ENCODE peak calls at places on chromosomes 11 and 22, in nine cellular contexts. L is GM23338, C is stomach, I is prostate gland, A is transverse colon, R is breast epithelium, D is HCT116, Q is GM12878, U is SK-N-SH. P is an unnamed sample.

GRCh38 chr11:1839204-1839923 is 583 bp downstream of the TNNI2 start:
- DNase-seq in D (no peak), I (no peak), L (no peak), Q (no peak), A (no peak), U (no peak), C (no peak), R (no peak), P (no peak)

GRCh38 chr11:110295487-110296225 is 758 bp downstream of the RDX start:
- DNase-seq in U (peak), Q (peak), C (peak), I (peak), L (peak), D (no peak), R (peak), A (peak), P (peak)

GRCh38 chr11:126640186-126640585 is 284.7 kb downstream of the ST3GAL4 start:
- DNase-seq in D (no peak), I (no peak), Q (no peak), U (no peak), R (no peak), C (no peak), L (no peak), A (no peak), P (no peak)

GRCh38 chr11:67364783-67365525 is 8.4 kb downstream of the CLCF1 start:
- DNase-seq in L (no peak), A (no peak), C (no peak), Q (no peak), U (no peak), R (no peak), I (no peak), D (no peak), P (no peak)

GRCh38 chr11:111795333-111795985 is 29.3 kb upstream of the PPP2R1B start:
- DNase-seq in D (no peak), C (no peak), U (no peak), A (no peak), I (no peak), Q (no peak), R (no peak), L (no peak), P (no peak)

GRCh38 chr22:23197836-23198235 is 17.5 kb downstream of the BCR start:
- DNase-seq in R (no peak), Q (no peak), I (no peak), A (no peak), C (no peak), D (no peak), L (no peak), U (no peak), P (no peak)

GRCh38 chr11:12862761-12863469 is 146.2 kb upstream of the RASSF10 start:
- DNase-seq in Q (no peak), A (peak), C (no peak), R (no peak), U (peak), L (peak), D (no peak), I (peak), P (peak)

GRCh38 chr22:19477321-19478085 is 1.5 kb downstream of the UFD1 start:
- DNase-seq in Q (no peak), C (no peak), L (no peak), A (no peak), U (no peak), R (no peak), I (no peak), D (no peak), P (no peak)

GRCh38 chr11:132028380-132029240 is 658.2 kb downstream of the NTM start:
- DNase-seq in Q (no peak), U (peak), I (no peak), A (peak), R (no peak), L (peak), D (no peak), C (peak), P (no peak)

GRCh38 chr11:76209671-76209955 is 3.3 kb upstream of the WNT11 start:
- DNase-seq in D (no peak), R (no peak), U (peak), A (no peak), Q (no peak), I (no peak), C (no peak), L (no peak), P (no peak)

GRCh38 chr11:81644239-81644840 is 1089.3 kb downstream of the FAM181B start:
- DNase-seq in I (no peak), L (peak), C (no peak), A (no peak), D (peak), Q (no peak), U (peak), R (no peak), P (no peak)

GRCh38 chr11:116243975-116244374 is 528.8 kb downstream of the BUD13 start:
- DNase-seq in C (no peak), D (no peak), L (no peak), R (no peak), Q (no peak), A (no peak), I (no peak), U (no peak), P (peak)

GRCh38 chr11:47886096-47886495 is 37.9 kb upstream of the NUP160 start:
- DNase-seq in U (no peak), I (peak), D (no peak), C (no peak), Q (no peak), R (no peak), A (no peak), L (no peak), P (no peak)

GRCh38 chr11:80330302-80330701 is 889.5 kb upstream of the TENM4 start:
- DNase-seq in Q (no peak), U (no peak), I (no peak), C (no peak), D (no peak), L (no peak), R (no peak), A (no peak), P (no peak)

GRCh38 chr11:34147581-34147980 is 42.2 kb downstream of the NAT10 start:
- DNase-seq in C (no peak), A (no peak), Q (no peak), R (no peak), L (no peak), I (no peak), U (no peak), D (no peak), P (no peak)

GRCh38 chr11:34549271-34549670 is 35.7 kb upstream of the ELF5 start:
- DNase-seq in A (no peak), R (no peak), D (no peak), U (no peak), C (no peak), L (no peak), I (no peak), Q (no peak), P (no peak)

GRCh38 chr22:26589845-26590524 is at the start of gene TPST2:
- DNase-seq in R (peak), D (peak), Q (no peak), L (peak), A (peak), U (peak), C (peak), I (peak), P (peak)

GRCh38 chr11:2820976-2821375 is 64.6 kb downstream of the CDKN1C start:
- DNase-seq in A (no peak), Q (no peak), R (no peak), U (no peak), D (no peak), C (no peak), I (no peak), L (no peak), P (peak)

GRCh38 chr22:45499746-45500145 is 2.9 kb upstream of the FBLN1 start:
- DNase-seq in A (peak), L (no peak), U (no peak), Q (no peak), D (no peak), R (no peak), I (no peak), C (no peak), P (no peak)

GRCh38 chr22:45504703-45505341 is 2.1 kb downstream of the FBLN1 start:
- DNase-seq in C (no peak), I (no peak), R (no peak), Q (no peak), D (no peak), A (no peak), U (peak), L (peak), P (no peak)

GRCh38 chr22:45503816-45504702 is 1.4 kb downstream of the FBLN1 start:
- DNase-seq in L (peak), Q (no peak), C (no peak), I (no peak), U (peak), A (no peak), R (no peak), D (no peak), P (no peak)

GRCh38 chr22:45503071-45503815 is 560 bp downstream of the FBLN1 start:
- DNase-seq in U (peak), R (no peak), D (no peak), A (no peak), L (peak), I (no peak), C (no peak), Q (no peak), P (no peak)

GRCh38 chr22:45502215-45503070 is at the start of gene FBLN1:
- DNase-seq in L (peak), I (no peak), A (no peak), U (peak), C (no peak), D (no peak), R (no peak), Q (no peak), P (no peak)
- TF ChIP-seq CTCF in L (peak), I (no peak), A (no peak), U (peak), C (no peak), D (no peak), R (no peak), Q (no peak), P (no peak)

DNA sequence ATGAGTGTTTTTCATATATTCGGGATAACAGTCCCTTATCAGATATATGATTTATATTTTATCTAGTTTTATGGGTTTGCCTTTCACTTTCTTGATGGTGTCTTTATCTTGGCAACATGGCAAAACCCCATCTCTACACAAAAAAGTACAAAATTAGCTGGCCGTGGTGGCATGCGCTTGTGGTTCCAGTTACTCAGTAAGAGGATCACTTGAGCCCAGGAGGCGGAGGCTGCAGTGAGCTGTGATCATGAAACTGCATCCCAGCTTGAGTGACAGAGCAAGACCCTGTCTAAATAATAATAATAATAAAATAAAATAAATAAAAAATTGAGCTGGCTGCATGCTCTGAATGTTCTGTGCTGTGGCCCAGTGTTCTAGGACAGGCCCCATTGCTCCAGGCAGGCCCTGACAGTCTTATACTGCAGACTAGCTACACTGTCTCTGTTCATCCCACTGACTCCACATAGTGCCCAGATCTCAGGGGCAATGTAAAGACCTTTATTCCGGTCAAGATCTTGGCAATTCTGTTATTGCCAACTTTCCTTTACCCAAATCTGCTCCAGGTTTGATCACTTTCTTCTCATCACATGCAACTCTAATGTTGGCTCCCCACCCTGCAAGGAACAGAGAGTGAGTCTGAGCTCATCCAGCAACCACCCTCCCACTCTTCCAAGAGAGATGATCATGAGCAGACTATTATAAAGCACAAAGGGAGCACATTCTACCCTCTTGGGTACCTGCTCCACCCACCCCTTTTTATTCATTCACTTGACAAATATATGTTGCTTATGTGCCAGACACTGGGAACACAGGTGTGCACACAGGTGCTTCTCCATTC is 8.8 kb downstream of the HSPA8 start:
- DNase-seq in C (no peak), D (no peak), I (no peak), R (no peak), L (no peak), U (no peak), Q (no peak), A (no peak), P (no peak)
- TF ChIP-seq POLR2AphosphoS5 in C (peak), D (no peak), I (no peak), R (no peak), L (no peak), U (peak), Q (no peak), A (no peak), P (no peak)

DNA sequence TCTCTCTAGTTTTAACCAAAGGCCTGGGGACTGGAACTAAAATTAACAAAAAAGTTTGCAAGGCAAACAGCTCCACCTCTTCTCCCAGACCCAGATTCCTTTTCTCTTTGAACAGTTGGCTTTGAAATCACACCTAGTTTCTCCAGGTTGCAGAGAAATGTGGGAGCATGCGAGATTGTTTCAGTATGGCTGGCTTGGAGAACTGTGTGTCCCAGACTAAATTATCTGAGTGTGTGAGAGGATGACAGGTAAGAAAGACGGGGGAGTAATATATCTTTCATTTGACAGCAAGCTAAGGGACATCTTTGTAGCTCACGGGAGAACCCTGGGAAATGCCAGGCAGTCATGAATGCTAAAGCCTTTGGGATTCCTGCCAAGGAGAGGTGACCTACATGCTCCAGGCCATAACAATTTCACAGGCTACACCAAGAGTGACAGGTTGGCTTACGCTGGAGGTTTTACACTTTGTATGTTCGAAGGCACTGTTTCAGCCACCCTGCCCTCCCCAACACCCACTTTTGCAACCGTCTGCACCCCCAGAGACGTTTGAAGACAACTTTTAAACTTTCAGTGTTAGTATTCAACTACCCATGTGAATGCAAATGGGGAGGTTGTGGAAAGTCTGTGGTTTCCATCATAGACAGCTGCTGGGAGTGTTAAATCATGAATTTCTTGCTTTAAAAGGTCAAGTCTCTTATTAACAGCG is 109.3 kb upstream of the SNX19 start:
- DNase-seq in C (no peak), U (no peak), L (no peak), R (no peak), Q (peak), D (no peak), A (no peak), I (no peak), P (no peak)
- TF ChIP-seq CTCF in C (no peak), U (no peak), L (no peak), R (no peak), Q (no peak), D (no peak), A (no peak), I (no peak), P (no peak)

DNA sequence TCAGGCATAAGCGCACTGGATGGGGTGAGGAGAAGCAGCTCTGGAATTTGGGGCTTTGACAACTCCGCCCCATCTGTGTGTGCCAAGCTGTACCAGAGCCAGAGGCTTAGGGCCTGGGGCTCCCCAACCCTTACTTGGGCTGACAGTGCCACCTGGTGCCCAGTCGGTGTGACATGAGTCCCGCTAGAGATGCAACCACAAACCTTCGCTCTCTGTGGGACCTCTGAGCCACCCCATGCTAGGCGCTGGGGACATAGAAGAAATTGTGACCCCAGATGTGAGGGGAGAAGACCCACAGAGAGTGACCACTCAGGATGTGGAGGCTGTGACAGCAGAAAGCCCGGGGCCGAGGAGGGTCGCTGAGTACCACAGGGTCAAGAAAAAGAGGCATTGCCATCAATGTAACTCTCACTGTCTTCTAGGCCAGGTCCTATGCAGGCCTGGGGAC is 36.0 kb upstream of the FCHSD2 start:
- DNase-seq in I (peak), L (peak), D (peak), A (peak), U (peak), C (peak), Q (peak), R (peak), P (no peak)
- TF ChIP-seq POLR2AphosphoS5 in I (peak), L (no peak), D (no peak), A (no peak), U (no peak), C (peak), Q (no peak), R (peak), P (peak)

DNA sequence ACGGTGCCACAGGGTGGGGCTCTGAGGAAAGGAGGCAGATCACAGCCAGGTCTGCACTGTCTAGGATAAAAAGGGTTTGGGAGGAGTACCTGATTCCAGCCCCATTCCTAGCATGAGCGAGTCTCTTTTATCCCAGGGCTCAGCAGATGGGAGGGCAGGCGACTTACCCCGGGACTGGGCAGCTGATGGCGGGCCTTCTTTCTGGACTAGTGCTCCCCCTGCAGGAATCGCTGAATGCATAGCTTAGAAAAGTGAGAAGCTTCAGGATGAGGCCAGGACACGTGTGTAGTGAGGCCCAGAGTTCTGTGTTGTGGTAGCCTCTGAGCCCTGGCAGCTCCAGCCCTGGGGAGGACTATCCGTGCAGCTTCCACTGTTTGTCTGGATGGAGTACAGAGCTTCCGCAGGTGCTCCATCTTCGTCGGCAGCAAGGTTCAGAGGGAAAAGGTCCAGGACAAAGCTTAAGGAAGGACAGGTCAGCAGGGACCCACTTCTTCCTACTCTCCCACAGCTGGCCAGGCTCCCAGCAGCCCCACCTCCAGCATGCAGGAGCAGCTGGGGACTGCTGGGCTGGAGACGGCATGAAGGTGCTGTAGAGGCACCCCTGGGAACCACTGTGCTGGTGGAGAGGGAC is 30.4 kb downstream of the COMMD9 start:
- DNase-seq in U (peak), R (no peak), I (peak), C (peak), L (peak), D (peak), A (peak), Q (no peak), P (peak)
- TF ChIP-seq CTCF in U (peak), R (peak), I (no peak), C (peak), L (peak), D (peak), A (peak), Q (peak), P (peak)

DNA sequence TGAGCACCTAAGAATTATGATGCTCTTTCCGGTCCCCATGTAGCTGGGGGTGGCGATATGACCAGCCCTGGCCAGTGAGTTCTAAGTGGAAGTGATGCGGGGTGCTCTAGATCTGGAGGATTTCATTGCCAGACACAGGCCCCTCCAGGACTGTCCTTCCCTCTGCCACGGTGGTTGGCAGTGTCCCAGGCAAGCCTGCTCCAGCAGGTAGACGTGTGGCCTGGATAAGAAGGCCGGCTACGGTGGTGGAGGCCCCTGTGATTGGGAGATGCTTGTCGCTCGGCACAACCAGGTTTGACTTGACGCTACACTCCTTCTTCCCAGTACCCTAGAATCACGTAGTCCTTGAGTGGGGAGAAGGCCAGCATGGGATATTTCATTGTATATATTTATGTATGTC is 9.1 kb upstream of the ARHGAP8 start:
- DNase-seq in I (no peak), D (no peak), A (no peak), L (no peak), C (no peak), U (no peak), R (no peak), Q (no peak), P (no peak)
- TF ChIP-seq POLR2AphosphoS5 in I (no peak), D (no peak), A (no peak), L (no peak), C (no peak), U (no peak), R (no peak), Q (no peak), P (no peak)

GRCh38 chr11:46679252-46680163 is 20.9 kb downstream of the ARHGAP1 start:
- DNase-seq in L (no peak), C (no peak), D (no peak), R (no peak), Q (no peak), U (no peak), A (no peak), I (no peak), P (no peak)

GRCh38 chr11:46678741-46679130 is 21.7 kb downstream of the ARHGAP1 start:
- DNase-seq in D (no peak), L (no peak), U (no peak), C (no peak), R (no peak), Q (no peak), A (no peak), I (no peak), P (no peak)

GRCh38 chr11:46677169-46677568 is 23.2 kb downstream of the ARHGAP1 start:
- DNase-seq in I (no peak), D (no peak), A (no peak), C (no peak), U (no peak), Q (no peak), L (no peak), R (no peak), P (no peak)

GRCh38 chr11:46676436-46677158 is 23.8 kb downstream of the ARHGAP1 start:
- DNase-seq in A (no peak), Q (no peak), I (no peak), D (no peak), C (no peak), R (no peak), U (no peak), L (no peak), P (peak)

DNA sequence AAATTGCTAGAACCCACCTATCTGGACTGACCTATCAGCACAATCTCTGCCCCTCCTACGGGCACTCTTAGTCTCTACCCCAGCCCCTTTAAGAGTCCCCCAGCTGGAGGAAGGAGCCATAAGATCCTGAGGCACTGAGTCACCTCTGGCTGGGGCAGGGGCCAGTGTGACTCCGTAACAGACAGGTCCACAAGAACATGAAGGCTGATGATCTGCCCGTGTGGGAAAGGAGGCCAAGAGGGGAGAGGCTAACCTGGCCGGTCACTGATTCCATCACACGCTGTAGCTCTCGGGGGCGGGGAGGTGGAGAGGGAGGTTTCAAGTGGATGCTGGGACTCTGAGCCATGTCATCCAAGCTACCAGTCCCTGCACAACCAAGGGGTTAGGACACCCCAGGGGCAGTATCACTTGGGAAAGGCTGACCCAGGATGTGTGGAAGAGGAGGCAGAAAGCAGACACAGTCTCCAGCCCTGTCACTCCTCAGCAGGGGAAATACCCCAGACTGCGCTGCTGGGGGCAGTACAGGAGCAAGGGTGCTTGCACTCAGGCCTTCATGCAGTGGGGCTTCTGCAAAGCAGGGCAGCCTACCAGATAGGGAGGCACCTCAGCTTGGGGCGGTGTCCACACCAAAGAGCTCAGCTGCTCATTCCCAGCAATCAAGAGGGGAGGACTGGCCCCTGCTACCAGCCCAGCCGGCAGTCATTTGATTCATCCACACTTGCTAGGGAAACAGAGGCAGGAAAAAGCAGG is 22.3 kb downstream of the ARHGAP1 start:
- DNase-seq in C (no peak), I (no peak), U (no peak), Q (no peak), L (no peak), D (no peak), R (no peak), A (no peak), P (no peak)
- TF ChIP-seq CTCF in C (no peak), I (no peak), U (no peak), Q (no peak), L (peak), D (no peak), R (no peak), A (no peak), P (no peak)